ENCODE peak calls at places on chromosomes 12 and 14, in ten cellular contexts. One of them, this sample, is unnamed.

GRCh38 chr12:69900720-69901131 is 75.7 kb downstream of the MYRFL start:
- DNase-seq in left lung: peak
- DNase-seq in GM23338: peak
- DNase-seq in PC-3: peak
- DNase-seq in heart right ventricle: peak
- DNase-seq in mammary epithelial cell: peak
- DNase-seq in effector memory CD4-positive, alpha-beta T cell: peak
- DNase-seq in CD4-positive, alpha-beta T cell: peak
- DNase-seq in uterus: peak
- DNase-seq in brain microvascular endothelial cell: peak
- DNase-seq in this sample: peak

GRCh38 chr12:126747530-126748149 is 1519.3 kb upstream of the TMEM132C start:
- DNase-seq in left lung: peak
- DNase-seq in GM23338: peak
- DNase-seq in PC-3: peak
- DNase-seq in heart right ventricle: peak
- DNase-seq in mammary epithelial cell: no peak
- DNase-seq in effector memory CD4-positive, alpha-beta T cell: peak
- DNase-seq in CD4-positive, alpha-beta T cell: peak
- DNase-seq in uterus: no peak
- DNase-seq in brain microvascular endothelial cell: peak
- DNase-seq in this sample: peak

GRCh38 chr12:25438638-25439037 is 114.4 kb downstream of the LMNTD1 start:
- DNase-seq in left lung: no peak
- DNase-seq in GM23338: no peak
- DNase-seq in PC-3: no peak
- DNase-seq in heart right ventricle: no peak
- DNase-seq in mammary epithelial cell: no peak
- DNase-seq in effector memory CD4-positive, alpha-beta T cell: no peak
- DNase-seq in CD4-positive, alpha-beta T cell: no peak
- DNase-seq in uterus: no peak
- DNase-seq in brain microvascular endothelial cell: peak
- DNase-seq in this sample: no peak

GRCh38 chr14:89912667-89913211 is 41.8 kb downstream of the EFCAB11 start:
- DNase-seq in left lung: no peak
- DNase-seq in GM23338: peak
- DNase-seq in PC-3: peak
- DNase-seq in heart right ventricle: peak
- DNase-seq in mammary epithelial cell: peak
- DNase-seq in effector memory CD4-positive, alpha-beta T cell: no peak
- DNase-seq in CD4-positive, alpha-beta T cell: no peak
- DNase-seq in uterus: peak
- DNase-seq in brain microvascular endothelial cell: peak
- DNase-seq in this sample: peak

GRCh38 chr12:52027085-52027843 is 20.5 kb downstream of the TAMALIN start:
- DNase-seq in left lung: no peak
- DNase-seq in GM23338: no peak
- DNase-seq in PC-3: no peak
- DNase-seq in heart right ventricle: peak
- DNase-seq in mammary epithelial cell: no peak
- DNase-seq in effector memory CD4-positive, alpha-beta T cell: no peak
- DNase-seq in CD4-positive, alpha-beta T cell: no peak
- DNase-seq in uterus: no peak
- DNase-seq in brain microvascular endothelial cell: no peak
- DNase-seq in this sample: no peak

GRCh38 chr12:65170245-65170881 is 980 bp downstream of the LEMD3 start:
- DNase-seq in left lung: peak
- DNase-seq in GM23338: peak
- DNase-seq in PC-3: peak
- DNase-seq in heart right ventricle: peak
- DNase-seq in mammary epithelial cell: peak
- DNase-seq in effector memory CD4-positive, alpha-beta T cell: peak
- DNase-seq in CD4-positive, alpha-beta T cell: peak
- DNase-seq in uterus: peak
- DNase-seq in brain microvascular endothelial cell: peak
- DNase-seq in this sample: peak

GRCh38 chr12:27261866-27262265 is 17.8 kb downstream of the STK38L start:
- DNase-seq in left lung: no peak
- DNase-seq in GM23338: no peak
- DNase-seq in PC-3: peak
- DNase-seq in heart right ventricle: no peak
- DNase-seq in mammary epithelial cell: no peak
- DNase-seq in effector memory CD4-positive, alpha-beta T cell: no peak
- DNase-seq in CD4-positive, alpha-beta T cell: no peak
- DNase-seq in uterus: no peak
- DNase-seq in brain microvascular endothelial cell: no peak
- DNase-seq in this sample: no peak

GRCh38 chr12:60594035-60594711 is 998.3 kb downstream of the SLC16A7 start:
- DNase-seq in left lung: no peak
- DNase-seq in GM23338: no peak
- DNase-seq in PC-3: no peak
- DNase-seq in heart right ventricle: no peak
- DNase-seq in mammary epithelial cell: no peak
- DNase-seq in effector memory CD4-positive, alpha-beta T cell: no peak
- DNase-seq in CD4-positive, alpha-beta T cell: no peak
- DNase-seq in uterus: no peak
- DNase-seq in brain microvascular endothelial cell: no peak
- DNase-seq in this sample: no peak

GRCh38 chr12:120538281-120539156 is 4.4 kb downstream of the RNF10 start:
- DNase-seq in left lung: peak
- DNase-seq in GM23338: no peak
- DNase-seq in PC-3: peak
- DNase-seq in heart right ventricle: peak
- DNase-seq in mammary epithelial cell: peak
- DNase-seq in effector memory CD4-positive, alpha-beta T cell: no peak
- DNase-seq in CD4-positive, alpha-beta T cell: no peak
- DNase-seq in uterus: peak
- DNase-seq in brain microvascular endothelial cell: peak
- DNase-seq in this sample: peak

GRCh38 chr12:47249719-47250506 is 170.2 kb upstream of the AMIGO2 start:
- DNase-seq in left lung: no peak
- DNase-seq in GM23338: no peak
- DNase-seq in PC-3: peak
- DNase-seq in heart right ventricle: no peak
- DNase-seq in mammary epithelial cell: peak
- DNase-seq in effector memory CD4-positive, alpha-beta T cell: no peak
- DNase-seq in CD4-positive, alpha-beta T cell: no peak
- DNase-seq in uterus: no peak
- DNase-seq in brain microvascular endothelial cell: no peak
- DNase-seq in this sample: no peak

GRCh38 chr12:19018302-19018980 is 111.1 kb upstream of the PLEKHA5 start:
- DNase-seq in left lung: no peak
- DNase-seq in GM23338: no peak
- DNase-seq in PC-3: peak
- DNase-seq in heart right ventricle: no peak
- DNase-seq in mammary epithelial cell: peak
- DNase-seq in effector memory CD4-positive, alpha-beta T cell: no peak
- DNase-seq in CD4-positive, alpha-beta T cell: no peak
- DNase-seq in uterus: no peak
- DNase-seq in brain microvascular endothelial cell: peak
- DNase-seq in this sample: peak

GRCh38 chr14:104442107-104442551 is 137.4 kb upstream of the C14orf180 start:
- DNase-seq in left lung: no peak
- DNase-seq in GM23338: no peak
- DNase-seq in PC-3: no peak
- DNase-seq in heart right ventricle: no peak
- DNase-seq in mammary epithelial cell: no peak
- DNase-seq in effector memory CD4-positive, alpha-beta T cell: no peak
- DNase-seq in CD4-positive, alpha-beta T cell: no peak
- DNase-seq in uterus: no peak
- DNase-seq in brain microvascular endothelial cell: no peak
- DNase-seq in this sample: no peak

GRCh38 chr12:93563807-93564538 is 8.5 kb upstream of the SOCS2 start:
- DNase-seq in left lung: peak
- DNase-seq in GM23338: peak
- DNase-seq in PC-3: peak
- DNase-seq in heart right ventricle: no peak
- DNase-seq in mammary epithelial cell: peak
- DNase-seq in effector memory CD4-positive, alpha-beta T cell: no peak
- DNase-seq in CD4-positive, alpha-beta T cell: no peak
- DNase-seq in uterus: no peak
- DNase-seq in brain microvascular endothelial cell: no peak
- DNase-seq in this sample: peak

GRCh38 chr12:101962486-101962885 is 85.1 kb downstream of the DRAM1 start:
- DNase-seq in left lung: peak
- DNase-seq in GM23338: no peak
- DNase-seq in PC-3: peak
- DNase-seq in heart right ventricle: no peak
- DNase-seq in mammary epithelial cell: peak
- DNase-seq in effector memory CD4-positive, alpha-beta T cell: no peak
- DNase-seq in CD4-positive, alpha-beta T cell: no peak
- DNase-seq in uterus: no peak
- DNase-seq in brain microvascular endothelial cell: no peak
- DNase-seq in this sample: no peak

GRCh38 chr12:53518381-53518780 is 11.1 kb upstream of the NPFF start:
- DNase-seq in left lung: no peak
- DNase-seq in GM23338: no peak
- DNase-seq in PC-3: peak
- DNase-seq in heart right ventricle: no peak
- DNase-seq in mammary epithelial cell: no peak
- DNase-seq in effector memory CD4-positive, alpha-beta T cell: no peak
- DNase-seq in CD4-positive, alpha-beta T cell: no peak
- DNase-seq in uterus: no peak
- DNase-seq in brain microvascular endothelial cell: no peak
- DNase-seq in this sample: no peak

GRCh38 chr14:91873476-91874265 is 6.3 kb upstream of the TC2N start:
- DNase-seq in left lung: no peak
- DNase-seq in GM23338: no peak
- DNase-seq in PC-3: peak
- DNase-seq in heart right ventricle: no peak
- DNase-seq in mammary epithelial cell: peak
- DNase-seq in effector memory CD4-positive, alpha-beta T cell: peak
- DNase-seq in CD4-positive, alpha-beta T cell: peak
- DNase-seq in uterus: no peak
- DNase-seq in brain microvascular endothelial cell: no peak
- DNase-seq in this sample: no peak

GRCh38 chr14:35821546-35822411 is 4.4 kb upstream of the BRMS1L start:
- DNase-seq in left lung: no peak
- DNase-seq in GM23338: peak
- DNase-seq in PC-3: peak
- DNase-seq in heart right ventricle: no peak
- DNase-seq in mammary epithelial cell: peak
- DNase-seq in effector memory CD4-positive, alpha-beta T cell: no peak
- DNase-seq in CD4-positive, alpha-beta T cell: no peak
- DNase-seq in uterus: no peak
- DNase-seq in brain microvascular endothelial cell: peak
- DNase-seq in this sample: no peak

GRCh38 chr14:81446279-81447007 is 46.3 kb upstream of the STON2 start:
- DNase-seq in left lung: no peak
- DNase-seq in GM23338: peak
- DNase-seq in PC-3: no peak
- DNase-seq in heart right ventricle: no peak
- DNase-seq in mammary epithelial cell: no peak
- DNase-seq in effector memory CD4-positive, alpha-beta T cell: no peak
- DNase-seq in CD4-positive, alpha-beta T cell: no peak
- DNase-seq in uterus: no peak
- DNase-seq in brain microvascular endothelial cell: no peak
- DNase-seq in this sample: no peak

GRCh38 chr14:81449114-81449513 is 49.0 kb upstream of the STON2 start:
- DNase-seq in left lung: no peak
- DNase-seq in GM23338: no peak
- DNase-seq in PC-3: no peak
- DNase-seq in heart right ventricle: peak
- DNase-seq in mammary epithelial cell: no peak
- DNase-seq in effector memory CD4-positive, alpha-beta T cell: no peak
- DNase-seq in CD4-positive, alpha-beta T cell: no peak
- DNase-seq in uterus: no peak
- DNase-seq in brain microvascular endothelial cell: no peak
- DNase-seq in this sample: no peak

GRCh38 chr14:81449576-81449975 is 49.5 kb upstream of the STON2 start:
- DNase-seq in left lung: no peak
- DNase-seq in GM23338: no peak
- DNase-seq in PC-3: no peak
- DNase-seq in heart right ventricle: no peak
- DNase-seq in mammary epithelial cell: no peak
- DNase-seq in effector memory CD4-positive, alpha-beta T cell: no peak
- DNase-seq in CD4-positive, alpha-beta T cell: no peak
- DNase-seq in uterus: no peak
- DNase-seq in brain microvascular endothelial cell: no peak
- DNase-seq in this sample: no peak

GRCh38 chr14:81450100-81450531 is 50.0 kb upstream of the STON2 start:
- DNase-seq in left lung: no peak
- DNase-seq in GM23338: peak
- DNase-seq in PC-3: no peak
- DNase-seq in heart right ventricle: peak
- DNase-seq in mammary epithelial cell: no peak
- DNase-seq in effector memory CD4-positive, alpha-beta T cell: no peak
- DNase-seq in CD4-positive, alpha-beta T cell: no peak
- DNase-seq in uterus: peak
- DNase-seq in brain microvascular endothelial cell: no peak
- DNase-seq in this sample: no peak

GRCh38 chr14:81447018-81447770 is 47.1 kb upstream of the STON2 start:
- DNase-seq in left lung: no peak
- DNase-seq in GM23338: no peak
- DNase-seq in PC-3: no peak
- DNase-seq in heart right ventricle: no peak
- DNase-seq in mammary epithelial cell: no peak
- DNase-seq in effector memory CD4-positive, alpha-beta T cell: no peak
- DNase-seq in CD4-positive, alpha-beta T cell: no peak
- DNase-seq in uterus: no peak
- DNase-seq in brain microvascular endothelial cell: no peak
- DNase-seq in this sample: no peak
- H3K27ac ChIP-seq in left lung: no peak
- H3K27ac ChIP-seq in GM23338: no peak
- H3K27ac ChIP-seq in PC-3: no peak
- H3K27ac ChIP-seq in heart right ventricle: no peak
- H3K27ac ChIP-seq in mammary epithelial cell: no peak
- H3K27ac ChIP-seq in effector memory CD4-positive, alpha-beta T cell: no peak
- H3K27ac ChIP-seq in CD4-positive, alpha-beta T cell: no peak
- H3K27ac ChIP-seq in uterus: no peak
- H3K27ac ChIP-seq in brain microvascular endothelial cell: no peak
- H3K27ac ChIP-seq in this sample: no peak

GRCh38 chr12:42084522-42084921 is 60.2 kb downstream of the GXYLT1 start:
- DNase-seq in left lung: no peak
- DNase-seq in GM23338: no peak
- DNase-seq in PC-3: no peak
- DNase-seq in heart right ventricle: no peak
- DNase-seq in mammary epithelial cell: no peak
- DNase-seq in effector memory CD4-positive, alpha-beta T cell: no peak
- DNase-seq in CD4-positive, alpha-beta T cell: no peak
- DNase-seq in uterus: no peak
- DNase-seq in brain microvascular endothelial cell: no peak
- DNase-seq in this sample: no peak
- H3K27ac ChIP-seq in left lung: no peak
- H3K27ac ChIP-seq in GM23338: no peak
- H3K27ac ChIP-seq in PC-3: no peak
- H3K27ac ChIP-seq in heart right ventricle: no peak
- H3K27ac ChIP-seq in mammary epithelial cell: no peak
- H3K27ac ChIP-seq in effector memory CD4-positive, alpha-beta T cell: no peak
- H3K27ac ChIP-seq in CD4-positive, alpha-beta T cell: no peak
- H3K27ac ChIP-seq in uterus: no peak
- H3K27ac ChIP-seq in brain microvascular endothelial cell: no peak
- H3K27ac ChIP-seq in this sample: no peak

GRCh38 chr12:113874326-113874725 is 91.8 kb downstream of the RBM19 start:
- DNase-seq in left lung: no peak
- DNase-seq in GM23338: no peak
- DNase-seq in PC-3: no peak
- DNase-seq in heart right ventricle: no peak
- DNase-seq in mammary epithelial cell: no peak
- DNase-seq in effector memory CD4-positive, alpha-beta T cell: no peak
- DNase-seq in CD4-positive, alpha-beta T cell: no peak
- DNase-seq in uterus: no peak
- DNase-seq in brain microvascular endothelial cell: no peak
- DNase-seq in this sample: no peak
- H3K27ac ChIP-seq in left lung: no peak
- H3K27ac ChIP-seq in GM23338: no peak
- H3K27ac ChIP-seq in PC-3: no peak
- H3K27ac ChIP-seq in heart right ventricle: no peak
- H3K27ac ChIP-seq in mammary epithelial cell: no peak
- H3K27ac ChIP-seq in effector memory CD4-positive, alpha-beta T cell: no peak
- H3K27ac ChIP-seq in CD4-positive, alpha-beta T cell: no peak
- H3K27ac ChIP-seq in uterus: no peak
- H3K27ac ChIP-seq in brain microvascular endothelial cell: no peak
- H3K27ac ChIP-seq in this sample: no peak

GRCh38 chr12:108304633-108305032 is 34.5 kb downstream of the CMKLR1 start:
- DNase-seq in left lung: no peak
- DNase-seq in GM23338: peak
- DNase-seq in PC-3: no peak
- DNase-seq in heart right ventricle: no peak
- DNase-seq in mammary epithelial cell: no peak
- DNase-seq in effector memory CD4-positive, alpha-beta T cell: no peak
- DNase-seq in CD4-positive, alpha-beta T cell: no peak
- DNase-seq in uterus: no peak
- DNase-seq in brain microvascular endothelial cell: no peak
- DNase-seq in this sample: no peak
- H3K27ac ChIP-seq in left lung: peak
- H3K27ac ChIP-seq in GM23338: no peak
- H3K27ac ChIP-seq in PC-3: no peak
- H3K27ac ChIP-seq in heart right ventricle: peak
- H3K27ac ChIP-seq in mammary epithelial cell: no peak
- H3K27ac ChIP-seq in effector memory CD4-positive, alpha-beta T cell: no peak
- H3K27ac ChIP-seq in CD4-positive, alpha-beta T cell: no peak
- H3K27ac ChIP-seq in uterus: peak
- H3K27ac ChIP-seq in brain microvascular endothelial cell: no peak
- H3K27ac ChIP-seq in this sample: peak